ENCODE peak calls at places on chromosomes 2 and 18, in six cellular contexts. S, X, D, H, M and U are unnamed samples. For H3K36me3, the result is how much of the 10 kb centered on the place peaks cover.

GRCh38 chr2:27727257-27727656 is 44.3 kb upstream of the MRPL33 start:
- DNase-seq in S (no peak), X (no peak), D (no peak), H (peak), M (no peak), U (no peak)

GRCh38 chr2:25817630-25818029 is 60.7 kb downstream of the ASXL2 start:
- DNase-seq in S (no peak), X (no peak), D (no peak), H (no peak), M (no peak), U (no peak)

GRCh38 chr2:80078290-80079036 is 226.1 kb downstream of the LRRTM1 start:
- DNase-seq in S (no peak), X (no peak), D (no peak), H (no peak), M (no peak), U (no peak)

GRCh38 chr2:236802862-236803261 is 233.2 kb downstream of the ACKR3 start:
- DNase-seq in S (no peak), X (no peak), D (no peak), H (no peak), M (no peak), U (no peak)

GRCh38 chr2:219294356-219295351 is 14.5 kb downstream of the PTPRN start:
- DNase-seq in S (peak), X (peak), D (peak), H (peak), M (peak), U (peak)

GRCh38 chr2:26914963-26915310 is 55.5 kb upstream of the MAPRE3 start:
- DNase-seq in S (no peak), X (no peak), D (no peak), H (no peak), M (no peak), U (no peak)

GRCh38 chr18:70337139-70337972 is 48.5 kb downstream of the SOCS6 start:
- DNase-seq in S (peak), X (no peak), D (peak), H (peak), M (peak), U (peak)

GRCh38 chr2:41930807-41931566 is 116.8 kb upstream of the PKDCC start:
- DNase-seq in S (no peak), X (no peak), D (no peak), H (no peak), M (peak), U (no peak)

GRCh38 chr2:151189125-151189524 is 72.5 kb downstream of the RBM43 start:
- DNase-seq in S (no peak), X (no peak), D (no peak), H (no peak), M (no peak), U (no peak)

GRCh38 chr2:156057647-156058046 is 274.9 kb downstream of the NR4A2 start:
- DNase-seq in S (no peak), X (no peak), D (no peak), H (no peak), M (no peak), U (no peak)

GRCh38 chr18:28149810-28150420 is 27.0 kb downstream of the CDH2 start:
- DNase-seq in S (no peak), X (no peak), D (no peak), H (no peak), M (no peak), U (no peak)
- H2BK120ac ChIP-seq in S (no peak), X (no peak), D (no peak), H (no peak), M (no peak), U (no peak)

GRCh38 chr2:121470917-121471316 is 59.8 kb upstream of the RNU4ATAC start:
- DNase-seq in S (no peak), X (no peak), D (no peak), H (no peak), M (no peak), U (peak)

GRCh38 chr2:121469361-121469760 is 61.3 kb upstream of the RNU4ATAC start:
- DNase-seq in S (no peak), X (no peak), D (no peak), H (peak), M (no peak), U (peak)

GRCh38 chr2:121473502-121473901 is 57.2 kb upstream of the RNU4ATAC start:
- DNase-seq in S (no peak), X (no peak), D (no peak), H (no peak), M (no peak), U (no peak)

GRCh38 chr2:121471571-121472464 is 58.9 kb upstream of the RNU4ATAC start:
- DNase-seq in S (no peak), X (no peak), D (peak), H (no peak), M (no peak), U (peak)

GRCh38 chr2:121472465-121472993 is 58.2 kb upstream of the RNU4ATAC start:
- DNase-seq in S (no peak), X (no peak), D (no peak), H (no peak), M (no peak), U (peak)
- H3K4me3 ChIP-seq in S (no peak), X (no peak), D (no peak), H (no peak), M (no peak), U (no peak)

GRCh38 chr2:216111122-216111521 is 2.0 kb downstream of the XRCC5 start:
- DNase-seq in S (no peak), X (no peak), D (no peak), H (no peak), M (no peak), U (no peak)
- H3K36me3 ChIP-seq in S (half or more), X (under half), D (under half), H (under half), M (half or more), U (under half)

GRCh38 chr2:200091126-200091525 is 135.7 kb downstream of the MAIP1 start:
- DNase-seq in S (no peak), X (no peak), D (no peak), H (no peak), M (no peak), U (peak)

GRCh38 chr2:200089040-200089755 is 133.8 kb downstream of the MAIP1 start:
- DNase-seq in S (no peak), X (no peak), D (peak), H (no peak), M (peak), U (peak)

GRCh38 chr2:200090683-200091082 is 135.3 kb downstream of the MAIP1 start:
- DNase-seq in S (no peak), X (no peak), D (no peak), H (no peak), M (no peak), U (no peak)

GRCh38 chr2:200087451-200087850 is 132.1 kb downstream of the MAIP1 start:
- DNase-seq in S (no peak), X (no peak), D (no peak), H (no peak), M (no peak), U (no peak)

DNA sequence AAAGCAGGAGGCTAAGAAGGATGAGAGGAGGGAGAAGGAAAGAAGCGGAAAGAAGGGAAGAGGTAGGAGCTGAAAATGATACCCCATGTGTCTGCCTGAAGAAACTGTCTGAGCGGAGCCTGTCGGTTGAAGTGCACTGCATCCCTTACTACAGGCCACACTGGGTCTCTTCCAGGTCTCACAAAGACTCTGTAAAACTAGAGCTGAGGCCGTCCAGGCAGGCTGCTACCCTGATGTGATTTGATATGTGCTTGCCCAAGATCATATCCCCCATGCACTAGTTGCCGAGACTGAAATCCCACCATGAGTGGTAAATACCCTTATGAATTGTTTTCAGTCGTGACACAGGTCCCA is 134.4 kb downstream of the MAIP1 start:
- DNase-seq in S (no peak), X (no peak), D (no peak), H (no peak), M (no peak), U (peak)
- H2BK120ac ChIP-seq in S (no peak), X (no peak), D (no peak), H (peak), M (no peak), U (peak)

GRCh38 chr2:235640900-235641299 is 147.1 kb downstream of the AGAP1 start:
- DNase-seq in S (no peak), X (no peak), D (peak), H (no peak), M (no peak), U (no peak)
- H3K4me3 ChIP-seq in S (no peak), X (no peak), D (no peak), H (no peak), M (no peak), U (no peak)